ENCODE peak calls at places on chromosomes 6 and 20, in nine cellular contexts. A, W, C, Z, B, L, I, F and G are unnamed samples.

GRCh38 chr20:43188861-43189613 is 669 bp downstream of the PTPRT start:
- DNase-seq in A (no peak), W (no peak), C (no peak), Z (no peak), B (no peak), L (no peak), I (no peak), F (no peak), G (no peak)

GRCh38 chr6:157985378-157986155 is 3.9 kb downstream of the SYNJ2 start:
- DNase-seq in A (no peak), W (no peak), C (no peak), Z (no peak), B (no peak), L (no peak), I (no peak), F (no peak), G (no peak)

GRCh38 chr6:144063246-144063743 is 32.1 kb downstream of the SF3B5 start:
- DNase-seq in A (no peak), W (no peak), C (peak), Z (peak), B (no peak), L (no peak), I (no peak), F (no peak), G (no peak)

GRCh38 chr20:11432407-11432806 is 485.3 kb upstream of the BTBD3 start:
- DNase-seq in A (no peak), W (peak), C (no peak), Z (no peak), B (no peak), L (peak), I (no peak), F (peak), G (no peak)

GRCh38 chr6:106254636-106255035 is 70.9 kb downstream of the ATG5 start:
- DNase-seq in A (no peak), W (peak), C (no peak), Z (no peak), B (peak), L (no peak), I (no peak), F (peak), G (no peak)

GRCh38 chr6:127282184-127282583 is 15.5 kb downstream of the RNF146 start:
- DNase-seq in A (no peak), W (no peak), C (no peak), Z (no peak), B (no peak), L (no peak), I (no peak), F (no peak), G (no peak)

GRCh38 chr6:125170376-125170775 is 16.8 kb downstream of the TPD52L1 start:
- DNase-seq in A (no peak), W (peak), C (no peak), Z (no peak), B (no peak), L (no peak), I (no peak), F (peak), G (no peak)

GRCh38 chr6:87333591-87334181 is 4.6 kb upstream of the GJB7 start:
- DNase-seq in A (no peak), W (no peak), C (no peak), Z (no peak), B (no peak), L (no peak), I (no peak), F (peak), G (peak)